ENCODE peak calls at places on chromosomes 11 and 22, in six cellular contexts. Y, V, P, U, G and X are unnamed samples.

GRCh38 chr22:43337385-43337784 is 5.8 kb downstream of the SCUBE1 start:
- DNase-seq in G (no peak), Y (peak; percentile 23), V (no peak), U (no peak), P (no peak), X (no peak)

GRCh38 chr11:95547186-95547585 is 242.4 kb downstream of the FAM76B start:
- DNase-seq in G (no peak), V (no peak), U (no peak), Y (no peak), P (no peak), X (no peak)

GRCh38 chr11:62574363-62575057 is 819 bp upstream of the EEF1G start:
- DNase-seq in G (no peak), Y (peak; percentile 72), P (no peak), V (peak; percentile 46), U (no peak), X (no peak)

GRCh38 chr22:33853200-33854097 is 66.8 kb downstream of the LARGE1 start:
- DNase-seq in P (no peak), Y (peak; percentile 92), G (peak; percentile 35), V (no peak), U (peak; percentile 65), X (no peak)

GRCh38 chr22:28296452-28296851 is 377.4 kb upstream of the PITPNB start:
- DNase-seq in V (no peak), G (no peak), U (no peak), Y (no peak), P (no peak), X (no peak)

GRCh38 chr11:77002776-77003175 is 31.4 kb upstream of the B3GNT6 start:
- DNase-seq in V (no peak), U (no peak), Y (no peak), P (no peak), G (no peak), X (no peak)

GRCh38 chr11:81840375-81840774 is 893.3 kb downstream of the FAM181B start:
- DNase-seq in P (no peak), Y (no peak), G (no peak), V (no peak), U (no peak), X (no peak)

GRCh38 chr22:44685384-44686056 is 16.5 kb upstream of the PRR5 start:
- DNase-seq in Y (peak; percentile 89), G (no peak), U (peak; percentile 62), V (peak; percentile 91), P (peak; percentile 79), X (peak; percentile 75)

GRCh38 chr11:86551286-86551685 is 121.1 kb downstream of the ME3 start:
- DNase-seq in V (no peak), U (no peak), G (no peak), Y (peak; percentile 91), P (no peak), X (no peak)

GRCh38 chr22:49825944-49826602 is 1.6 kb downstream of the BRD1 start:
- DNase-seq in U (no peak), Y (peak; percentile 81), V (peak; percentile 84), G (no peak), P (peak; percentile 84), X (peak; percentile 58)

GRCh38 chr22:48630848-48631247 is 1196.8 kb downstream of the BRD1 start:
- DNase-seq in U (no peak), V (no peak), P (no peak), G (no peak), Y (no peak), X (no peak)

GRCh38 chr22:48632641-48633246 is 1194.9 kb downstream of the BRD1 start:
- DNase-seq in V (no peak), P (no peak), U (no peak), G (no peak), Y (no peak), X (no peak)

GRCh38 chr22:48629631-48630443 is 1197.8 kb downstream of the BRD1 start:
- DNase-seq in V (no peak), G (no peak), P (no peak), Y (no peak), U (no peak), X (no peak)

GRCh38 chr22:48630444-48630777 is 1197.3 kb downstream of the BRD1 start:
- DNase-seq in P (no peak), Y (no peak), V (no peak), U (no peak), G (no peak), X (no peak)

DNA sequence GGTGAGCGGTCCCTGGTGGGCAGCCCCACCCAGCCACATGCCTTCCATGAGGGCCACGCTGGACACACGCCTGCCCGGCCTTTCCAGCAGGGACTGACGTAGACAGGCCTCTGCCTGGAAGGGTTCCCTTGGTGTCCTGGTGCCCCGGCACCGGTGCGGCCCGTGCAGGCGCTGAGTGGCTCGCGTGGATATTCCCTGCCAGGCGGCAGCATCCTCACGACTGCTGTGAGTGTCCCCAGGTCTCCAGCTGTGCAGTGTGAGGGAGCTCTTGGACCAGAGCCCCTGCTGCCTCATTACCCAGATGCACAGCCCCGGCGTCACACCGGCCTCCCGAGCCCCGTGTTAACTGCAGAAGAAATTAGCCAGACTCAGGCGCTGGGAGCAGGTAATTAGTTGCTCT is 1196.4 kb downstream of the BRD1 start:
- DNase-seq in Y (no peak), G (no peak), V (no peak), U (no peak), P (no peak), X (no peak)
- H3K9me3 ChIP-seq in Y (no peaks in the 10 kb centered on the region), G (no peaks in the 10 kb centered on the region), V (no peaks in the 10 kb centered on the region), U (no peaks in the 10 kb centered on the region), P (no peaks in the 10 kb centered on the region), X (no peaks in the 10 kb centered on the region)

GRCh38 chr11:119057000-119057769 is at the start of gene HYOU1:
- DNase-seq in Y (peak; percentile 99), G (peak; percentile 99), P (peak; percentile 99), V (peak; percentile 99), U (peak; percentile 98), X (peak; percentile 98)

GRCh38 chr11:119056397-119056999 is 507 bp downstream of the HYOU1 start:
- DNase-seq in G (no peak), V (peak; percentile 69), U (peak; percentile 38), P (peak; percentile 46), Y (peak; percentile 54), X (peak; percentile 55)

GRCh38 chr11:119052163-119052814 is 4.7 kb downstream of the HYOU1 start:
- DNase-seq in P (no peak), Y (no peak), U (no peak), G (no peak), V (no peak), X (no peak)

GRCh38 chr11:119054418-119054817 is 2.6 kb downstream of the HYOU1 start:
- DNase-seq in Y (no peak), V (no peak), P (no peak), U (no peak), G (no peak), X (no peak)

GRCh38 chr11:119055901-119056300 is 1.1 kb downstream of the HYOU1 start:
- DNase-seq in G (no peak), V (no peak), U (no peak), P (no peak), Y (peak; percentile 62), X (no peak)
- H3K4me1 ChIP-seq in G (peaks cover 26% of the 10 kb centered on the region), V (peaks cover 22% of the 10 kb centered on the region), U (peaks cover 7% of the 10 kb centered on the region), P (peaks cover 21% of the 10 kb centered on the region), Y (peaks cover 13% of the 10 kb centered on the region), X (peaks cover 20% of the 10 kb centered on the region)

DNA sequence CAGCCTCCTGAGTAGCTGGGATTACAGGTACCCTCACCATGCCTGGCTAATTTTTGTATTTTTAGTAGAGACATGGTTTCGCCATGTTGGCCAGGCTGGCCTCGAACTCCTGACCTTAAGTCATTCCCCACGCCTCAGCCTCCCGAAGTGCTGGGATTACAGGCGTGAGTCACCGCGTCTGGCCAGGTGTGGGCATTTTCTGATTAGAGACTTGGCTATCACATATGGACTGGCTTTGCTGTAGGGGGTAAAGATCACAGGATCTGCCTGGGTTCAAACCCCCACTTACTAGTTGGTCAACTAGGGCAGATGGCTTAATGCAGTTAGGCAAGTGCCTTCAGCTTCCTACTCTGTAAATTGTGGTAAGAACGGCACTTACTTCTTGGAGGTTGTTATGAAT is 6.5 kb downstream of the CD248 start:
- DNase-seq in P (no peak), U (no peak), Y (no peak), G (no peak), V (no peak), X (no peak)
- H3K9me3 ChIP-seq in P (no peaks in the 10 kb centered on the region), U (no peaks in the 10 kb centered on the region), Y (no peaks in the 10 kb centered on the region), G (no peaks in the 10 kb centered on the region), V (no peaks in the 10 kb centered on the region), X (no peaks in the 10 kb centered on the region)

DNA sequence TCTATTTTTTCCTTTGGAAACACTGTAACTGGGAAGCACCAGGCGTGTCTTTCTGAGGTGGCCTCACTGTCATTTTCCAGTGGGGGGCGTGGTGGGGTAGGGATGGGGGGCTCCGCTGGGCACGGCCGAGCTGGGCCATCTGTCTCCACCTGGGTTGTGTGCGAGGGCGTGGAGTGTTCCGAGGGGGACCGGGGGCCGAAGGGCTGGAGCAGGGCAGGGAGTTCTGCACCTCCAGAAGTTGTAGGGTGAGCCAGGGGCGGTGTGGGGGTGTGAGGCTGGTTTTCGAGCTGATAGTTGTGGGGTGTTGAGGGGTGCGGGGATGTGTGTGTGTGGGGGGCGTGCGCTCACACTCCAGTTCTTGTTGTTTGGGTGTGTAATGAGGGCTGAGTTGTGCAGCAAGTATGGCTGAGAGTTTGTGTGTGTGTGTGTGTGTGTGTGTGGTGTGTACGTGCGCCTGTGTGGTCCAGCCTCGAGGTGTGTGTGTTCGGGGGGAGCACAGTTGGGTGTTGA is 10.8 kb downstream of the YPEL4 start:
- DNase-seq in Y (peak; percentile 24), G (no peak), V (no peak), U (no peak), P (no peak), X (no peak)
- H3K4me1 ChIP-seq in Y (peaks cover 14% of the 10 kb centered on the region), G (peaks cover 38% of the 10 kb centered on the region), V (peaks cover 6% of the 10 kb centered on the region), U (peaks cover 14% of the 10 kb centered on the region), P (peaks cover 22% of the 10 kb centered on the region), X (peaks cover 8% of the 10 kb centered on the region)

DNA sequence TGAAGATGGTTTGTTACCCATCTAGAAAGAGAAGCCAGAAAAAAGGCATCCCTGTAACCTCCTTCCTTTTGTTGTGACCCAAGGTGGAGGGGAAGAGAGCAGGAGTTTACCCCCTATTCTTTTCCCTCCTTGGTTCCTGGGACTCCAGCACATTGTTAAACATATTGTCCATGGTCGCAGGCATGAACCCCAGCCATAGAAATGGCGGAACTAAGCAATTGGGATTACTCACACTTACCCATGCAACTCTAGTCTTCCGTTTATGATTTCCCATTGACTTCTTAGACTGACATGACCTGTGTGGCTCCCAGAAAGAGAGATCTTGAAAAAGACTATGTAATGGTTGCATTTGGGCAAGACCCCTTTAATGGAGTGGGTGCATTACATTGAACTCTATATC is 45.4 kb downstream of the OR4C46 start:
- DNase-seq in G (no peak), V (no peak), Y (no peak), U (no peak), P (no peak), X (no peak)
- H3K9me3 ChIP-seq in G (peaks cover 6% of the 10 kb centered on the region), V (no peaks in the 10 kb centered on the region), Y (no peaks in the 10 kb centered on the region), U (peaks cover 21% of the 10 kb centered on the region), P (no peaks in the 10 kb centered on the region), X (no peaks in the 10 kb centered on the region)

DNA sequence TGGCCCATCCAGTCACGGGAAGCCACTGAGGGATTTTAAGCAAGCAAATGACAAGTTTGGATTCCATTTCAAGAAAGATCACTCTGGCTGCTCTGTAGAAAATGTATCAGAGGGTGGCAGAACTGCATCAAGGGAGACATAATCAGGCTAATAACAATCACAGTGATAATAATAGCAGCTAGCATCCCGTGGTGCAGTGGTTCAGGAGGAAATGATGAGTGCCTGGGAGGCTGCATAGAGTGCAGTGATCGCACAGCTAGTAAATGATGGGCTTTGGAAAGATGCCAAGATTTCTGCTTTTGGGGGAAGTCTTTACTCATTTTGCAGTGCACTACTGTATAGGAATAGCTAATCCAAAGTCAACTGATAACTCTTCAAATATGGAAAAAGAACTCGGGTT is 35.8 kb downstream of the TNRC6B start:
- DNase-seq in P (no peak), G (no peak), U (no peak), Y (no peak), V (no peak), X (no peak)
- H3K4me1 ChIP-seq in P (peaks cover 82% of the 10 kb centered on the region), G (peaks cover 76% of the 10 kb centered on the region), U (peaks cover 19% of the 10 kb centered on the region), Y (no peaks in the 10 kb centered on the region), V (peaks cover 87% of the 10 kb centered on the region), X (peaks cover 79% of the 10 kb centered on the region)